ENCODE peak calls at places on chromosomes 13 and 19, in ten cellular contexts. Q, X, U, C, S, D, G, B, J and Z are unnamed samples.

GRCh38 chr13:112962911-112963625 is 5.9 kb upstream of the MCF2L start:
- DNase-seq in Q (no peak), X (no peak), U (no peak), C (no peak), S (no peak), D (no peak), G (no peak), B (no peak), J (no peak), Z (no peak)

GRCh38 chr13:93730780-93731179 is 504.2 kb downstream of the GPC6 start:
- DNase-seq in Q (peak), X (no peak), U (no peak), C (no peak), S (no peak), D (no peak), G (no peak), B (no peak), J (no peak), Z (peak)

GRCh38 chr13:77860621-77861020 is 58.0 kb downstream of the EDNRB start:
- DNase-seq in Q (no peak), X (no peak), U (no peak), C (peak), S (no peak), D (no peak), G (no peak), B (peak), J (no peak), Z (peak)

GRCh38 chr19:52307275-52307674 is 10.3 kb downstream of the ZNF480 start:
- DNase-seq in Q (peak), X (no peak), U (peak), C (peak), S (peak), D (no peak), G (no peak), B (peak), J (peak), Z (peak)

GRCh38 chr19:17215125-17215971 is at the start of gene USE1:
- DNase-seq in Q (peak), X (peak), U (peak), C (peak), S (peak), D (peak), G (peak), B (peak), J (peak), Z (peak)

GRCh38 chr13:29918845-29919244 is 68.4 kb upstream of the UBL3 start:
- DNase-seq in Q (peak), X (no peak), U (no peak), C (peak), S (no peak), D (no peak), G (peak), B (peak), J (no peak), Z (peak)

GRCh38 chr19:12792853-12793289 is 1.6 kb downstream of the JUNB start:
- DNase-seq in Q (no peak), X (no peak), U (no peak), C (no peak), S (peak), D (no peak), G (no peak), B (peak), J (no peak), Z (no peak)

GRCh38 chr19:38037151-38037611 is 130.2 kb downstream of the SIPA1L3 start:
- DNase-seq in Q (no peak), X (no peak), U (peak), C (no peak), S (no peak), D (no peak), G (no peak), B (no peak), J (no peak), Z (no peak)

GRCh38 chr13:109496216-109496615 is 290.2 kb downstream of the IRS2 start:
- DNase-seq in Q (no peak), X (no peak), U (no peak), C (no peak), S (no peak), D (no peak), G (no peak), B (peak), J (no peak), Z (no peak)

GRCh38 chr19:39080431-39080830 is 3.7 kb upstream of the ACP7 start:
- DNase-seq in Q (no peak), X (no peak), U (no peak), C (no peak), S (no peak), D (no peak), G (no peak), B (no peak), J (no peak), Z (no peak)

GRCh38 chr19:9952276-9952675 is 16.0 kb upstream of the OLFM2 start:
- DNase-seq in Q (no peak), X (no peak), U (peak), C (no peak), S (no peak), D (no peak), G (no peak), B (no peak), J (no peak), Z (no peak)

GRCh38 chr13:97107815-97108534 is 113.7 kb upstream of the OXGR1 start:
- DNase-seq in Q (peak), X (peak), U (no peak), C (peak), S (no peak), D (no peak), G (no peak), B (no peak), J (no peak), Z (no peak)

GRCh38 chr13:101343128-101343787 is 73.0 kb downstream of the NALCN start:
- DNase-seq in Q (no peak), X (no peak), U (peak), C (no peak), S (no peak), D (no peak), G (no peak), B (peak), J (no peak), Z (no peak)

GRCh38 chr13:23966691-23967615 is 69.7 kb upstream of the C1QTNF9B start:
- DNase-seq in Q (no peak), X (peak), U (no peak), C (peak), S (peak), D (no peak), G (no peak), B (no peak), J (no peak), Z (no peak)

GRCh38 chr13:76884571-76885202 is 1.5 kb downstream of the KCTD12 start:
- DNase-seq in Q (no peak), X (no peak), U (no peak), C (peak), S (peak), D (no peak), G (no peak), B (peak), J (no peak), Z (peak)

GRCh38 chr19:913080-913748 is at the start of gene R3HDM4:
- DNase-seq in Q (no peak), X (no peak), U (peak), C (peak), S (peak), D (peak), G (no peak), B (peak), J (peak), Z (no peak)

GRCh38 chr13:43270043-43270830 is 246.9 kb downstream of the DNAJC15 start:
- DNase-seq in Q (no peak), X (peak), U (no peak), C (no peak), S (no peak), D (no peak), G (no peak), B (no peak), J (no peak), Z (no peak)

GRCh38 chr19:1131718-1132552 is 28.1 kb downstream of the GPX4 start:
- DNase-seq in Q (peak), X (peak), U (peak), C (peak), S (peak), D (peak), G (peak), B (peak), J (peak), Z (peak)

GRCh38 chr13:51844862-51845573 is at the start of gene TMEM272:
- DNase-seq in Q (peak), X (no peak), U (peak), C (peak), S (peak), D (peak), G (no peak), B (peak), J (peak), Z (peak)

GRCh38 chr13:51590966-51591627 is 6.8 kb downstream of the WDFY2 start:
- DNase-seq in Q (peak), X (no peak), U (peak), C (peak), S (no peak), D (no peak), G (peak), B (peak), J (peak), Z (peak)

GRCh38 chr19:49823472-49823871 is 5.4 kb downstream of the MED25 start:
- DNase-seq in Q (no peak), X (no peak), U (no peak), C (no peak), S (no peak), D (no peak), G (no peak), B (no peak), J (no peak), Z (no peak)

GRCh38 chr19:3067549-3067948 is 5.3 kb upstream of the TLE5 start:
- DNase-seq in Q (no peak), X (no peak), U (no peak), C (no peak), S (no peak), D (no peak), G (no peak), B (no peak), J (no peak), Z (no peak)
- H3K4me3 ChIP-seq in Q (no peak), X (no peak), U (no peak), C (no peak), S (no peak), D (no peak), G (no peak), B (no peak), J (no peak), Z (no peak)

DNA sequence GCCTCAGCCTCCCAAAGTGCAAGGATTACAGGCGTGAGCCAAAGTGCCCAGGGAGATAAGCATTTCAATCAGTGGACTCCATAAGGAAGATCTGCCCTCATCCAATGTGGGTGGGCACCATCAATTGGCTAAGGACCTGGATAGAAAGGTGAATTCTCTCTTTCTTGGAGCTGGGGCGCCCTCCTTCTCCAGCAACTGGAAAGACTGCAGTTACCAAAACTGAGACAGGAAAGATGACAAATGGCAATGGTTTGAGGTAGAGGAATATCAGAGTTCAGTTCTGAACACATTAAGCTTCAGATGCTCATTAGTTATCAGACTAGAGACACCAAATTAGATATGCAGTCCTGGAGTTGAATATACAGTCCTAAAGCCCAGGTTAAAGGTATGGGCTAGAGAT is 10.5 kb upstream of the ELF1 start:
- DNase-seq in Q (no peak), X (no peak), U (peak), C (no peak), S (no peak), D (no peak), G (no peak), B (no peak), J (no peak), Z (no peak)
- TF ChIP-seq CTCF in Q (peak), X (no peak), U (peak), C (no peak), S (no peak), D (no peak), G (no peak), B (no peak), J (no peak), Z (no peak)

GRCh38 chr13:46641274-46642081 is 88.5 kb downstream of the LRCH1 start:
- DNase-seq in Q (no peak), X (no peak), U (no peak), C (peak), S (no peak), D (no peak), G (no peak), B (peak), J (no peak), Z (peak)
- H3K4me3 ChIP-seq in Q (peak), X (peak), U (no peak), C (peak), S (no peak), D (peak), G (peak), B (peak), J (no peak), Z (peak)

GRCh38 chr19:46617566-46618079 is 7.3 kb downstream of the PTGIR start:
- DNase-seq in Q (no peak), X (no peak), U (no peak), C (no peak), S (no peak), D (no peak), G (no peak), B (no peak), J (no peak), Z (no peak)

GRCh38 chr19:46615966-46616365 is 8.9 kb downstream of the PTGIR start:
- DNase-seq in Q (no peak), X (no peak), U (no peak), C (no peak), S (no peak), D (no peak), G (no peak), B (no peak), J (no peak), Z (no peak)

GRCh38 chr19:46614114-46614701 is 10.7 kb downstream of the PTGIR start:
- DNase-seq in Q (peak), X (peak), U (peak), C (peak), S (peak), D (peak), G (no peak), B (peak), J (peak), Z (peak)

GRCh38 chr19:46618670-46619231 is 6.1 kb downstream of the PTGIR start:
- DNase-seq in Q (no peak), X (no peak), U (no peak), C (peak), S (no peak), D (no peak), G (no peak), B (peak), J (no peak), Z (no peak)

DNA sequence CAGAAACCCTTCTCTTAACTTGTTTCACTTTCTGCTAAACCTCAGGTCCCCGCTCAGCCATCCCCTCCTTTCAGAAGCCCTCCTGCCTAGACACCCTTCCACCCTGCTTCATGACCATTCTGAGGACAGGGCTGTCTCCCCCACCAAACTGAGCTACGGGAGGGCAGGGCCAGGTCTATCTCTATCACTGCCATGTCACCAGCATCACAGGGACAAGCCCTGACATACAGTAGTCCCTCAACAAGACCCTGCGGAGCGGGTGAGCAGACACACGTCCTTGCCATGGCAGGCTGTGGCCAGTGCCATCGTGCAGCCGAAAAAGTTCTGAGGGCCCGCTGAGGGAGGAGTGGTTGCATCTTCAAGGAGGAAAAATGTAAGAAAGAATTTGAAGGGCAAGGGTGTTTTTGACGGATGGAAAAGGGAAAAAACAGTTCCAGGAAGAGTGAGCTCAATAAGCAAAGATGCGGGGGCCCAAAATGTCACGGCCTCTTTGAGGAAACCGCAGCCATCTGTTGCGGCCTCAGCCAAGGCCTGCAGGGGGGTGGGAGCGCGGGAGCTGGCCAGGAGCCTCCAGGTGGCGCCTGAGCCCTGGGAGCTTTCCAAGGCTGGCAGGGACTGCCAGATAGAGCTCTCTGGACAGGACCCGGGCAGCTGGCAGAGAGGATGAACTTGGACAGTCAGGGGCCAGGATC is 8.1 kb downstream of the PTGIR start:
- DNase-seq in Q (no peak), X (no peak), U (peak), C (peak), S (peak), D (no peak), G (no peak), B (peak), J (peak), Z (peak)
- TF ChIP-seq CTCF in Q (peak), X (peak), U (peak), C (peak), S (peak), D (peak), G (peak), B (peak), J (peak), Z (peak)

GRCh38 chr19:44236384-44236783 is 23.3 kb upstream of the ZNF233 start:
- DNase-seq in Q (no peak), X (no peak), U (no peak), C (no peak), S (no peak), D (no peak), G (no peak), B (no peak), J (no peak), Z (no peak)
- H3K4me3 ChIP-seq in Q (no peak), X (no peak), U (no peak), C (no peak), S (no peak), D (no peak), G (no peak), B (no peak), J (no peak), Z (no peak)

DNA sequence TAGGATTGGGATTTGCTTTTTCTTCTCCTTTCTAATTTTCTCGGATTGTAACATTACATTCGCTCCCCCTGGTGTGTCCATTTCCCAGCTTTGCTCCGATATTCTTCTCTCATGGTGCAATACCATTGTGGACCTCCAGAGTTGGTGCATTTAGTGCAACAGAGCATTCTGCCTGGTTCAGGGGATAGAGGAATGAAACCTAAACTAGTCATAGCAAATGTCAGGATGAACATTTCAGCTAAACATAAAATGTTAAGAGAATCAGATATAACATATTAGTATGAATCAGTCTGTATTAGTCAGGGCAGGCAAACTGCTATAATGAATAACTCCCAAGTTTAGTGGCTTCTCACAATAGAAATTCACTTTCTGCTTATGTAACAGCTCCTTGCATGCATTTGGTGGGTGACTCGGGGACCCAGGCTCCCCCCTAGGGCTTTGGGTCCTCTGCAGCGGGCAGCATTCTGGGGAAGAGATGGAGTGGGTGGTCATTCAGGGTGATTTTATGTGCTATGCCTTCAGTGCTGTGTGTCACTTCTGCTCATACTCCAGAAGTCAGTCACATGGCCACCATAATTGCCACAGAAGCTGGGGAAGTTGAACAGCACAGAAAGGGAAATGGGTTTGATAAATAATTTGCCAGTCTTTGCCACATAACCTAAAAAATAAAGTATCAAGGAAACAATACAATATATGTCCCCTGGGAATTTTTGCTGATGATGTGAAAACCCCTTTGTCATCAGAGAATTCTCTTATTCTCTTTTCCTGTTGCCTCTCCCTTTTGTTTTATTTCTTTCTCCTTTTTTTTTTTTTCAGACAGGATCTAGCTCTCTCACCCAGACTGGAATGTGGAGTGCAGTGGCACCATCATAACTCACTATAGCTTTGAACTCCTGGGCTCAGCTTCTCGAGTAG is 111.0 kb downstream of the HSPH1 start:
- DNase-seq in Q (no peak), X (no peak), U (no peak), C (peak), S (no peak), D (no peak), G (no peak), B (peak), J (no peak), Z (peak)
- TF ChIP-seq CTCF in Q (peak), X (peak), U (no peak), C (peak), S (no peak), D (no peak), G (peak), B (peak), J (no peak), Z (peak)

DNA sequence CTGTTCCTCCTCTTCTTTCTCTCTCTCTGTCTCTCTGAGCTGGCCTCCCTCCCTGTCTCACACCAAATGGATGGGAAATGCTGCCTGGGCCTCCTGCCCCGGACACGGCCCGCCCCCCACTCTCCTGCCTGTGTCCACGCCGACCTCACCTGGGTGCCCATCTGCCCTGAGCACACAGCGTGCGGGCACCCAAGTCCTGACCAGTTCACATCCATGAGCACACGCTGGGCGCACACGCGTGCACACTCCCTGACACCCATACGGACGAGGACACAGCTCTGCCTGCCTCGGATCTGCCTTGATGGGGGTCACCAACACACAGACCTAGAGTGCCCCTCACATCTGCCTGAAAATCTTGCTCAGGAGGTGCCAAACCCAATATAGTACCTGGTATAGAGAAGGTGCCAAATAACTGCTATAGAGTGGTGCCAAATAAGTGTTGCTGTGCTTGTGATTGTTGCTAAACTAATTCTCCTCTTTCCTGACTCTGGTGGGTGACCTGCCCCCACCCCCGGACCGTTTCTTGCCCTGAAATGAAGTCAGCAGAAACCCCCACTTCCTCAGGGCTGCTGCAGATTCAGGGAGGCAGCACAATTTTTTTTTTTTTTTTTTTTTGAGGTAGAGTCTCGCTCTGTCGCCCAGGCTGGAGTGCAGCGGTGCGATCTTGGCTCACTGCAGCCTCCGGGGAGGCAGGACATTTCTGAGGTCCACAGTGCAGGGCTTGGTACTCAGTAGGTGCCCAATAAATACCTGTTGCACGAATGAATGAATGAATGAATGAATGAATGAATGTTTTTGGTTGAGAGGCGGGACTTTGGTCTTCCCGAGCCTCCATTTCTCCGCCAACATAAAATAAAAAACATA is 4.6 kb downstream of the NFIC start:
- DNase-seq in Q (no peak), X (no peak), U (no peak), C (no peak), S (no peak), D (no peak), G (no peak), B (no peak), J (no peak), Z (no peak)
- H3K4me3 ChIP-seq in Q (no peak), X (peak), U (peak), C (peak), S (no peak), D (no peak), G (no peak), B (no peak), J (no peak), Z (no peak)

DNA sequence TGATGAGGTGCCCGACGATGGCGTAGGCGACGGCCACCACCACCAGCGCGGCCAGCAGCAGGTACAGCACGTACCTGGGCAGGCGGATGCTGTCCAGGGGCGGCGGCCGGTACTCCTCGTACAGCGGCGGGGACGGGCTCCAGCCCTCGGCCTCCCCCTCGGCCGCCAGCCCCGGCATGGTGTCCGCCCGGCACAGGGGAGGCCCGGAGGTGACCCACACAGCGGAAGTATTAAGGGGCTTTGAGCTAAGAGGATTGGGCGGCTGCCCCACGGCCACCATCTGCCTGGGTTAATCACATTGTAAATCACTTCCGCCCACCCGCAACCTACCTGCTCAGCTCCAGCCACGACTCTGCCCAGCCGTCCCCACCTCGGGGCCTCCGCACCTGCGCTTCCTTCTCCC is at the start of gene SMIM44:
- DNase-seq in Q (no peak), X (no peak), U (no peak), C (no peak), S (peak), D (no peak), G (no peak), B (no peak), J (no peak), Z (no peak)
- TF ChIP-seq CTCF in Q (no peak), X (no peak), U (no peak), C (no peak), S (no peak), D (no peak), G (no peak), B (no peak), J (no peak), Z (no peak)